ENCODE peak calls at places on chromosomes 11 and 22, in four cellular contexts. V is AG09309, G is GM04504, X is left colon. F is an unnamed sample.

GRCh38 chr11:69437001-69437875 is 44.2 kb upstream of the LINC01488 start:
- DNase-seq in V (no peak), G (no peak), X (no peak), F (peak; percentile 67)

GRCh38 chr22:28148816-28149465 is 229.9 kb upstream of the PITPNB start:
- DNase-seq in V (no peak), G (no peak), X (no peak), F (no peak)

GRCh38 chr11:15374418-15374817 is 259.7 kb downstream of the INSC start:
- DNase-seq in V (no peak), G (no peak), X (no peak), F (no peak)

GRCh38 chr22:29883831-29884139 is 811 bp downstream of the MTMR3 start:
- DNase-seq in V (no peak), G (no peak), X (no peak), F (no peak)

GRCh38 chr11:45933131-45933821 is 10.8 kb downstream of the LARGE2 start:
- DNase-seq in V (no peak), G (no peak), X (no peak), F (peak; percentile 72)

GRCh38 chr11:61554172-61554988 is 26.5 kb downstream of the SYT7 start:
- DNase-seq in V (no peak), G (no peak), X (peak; percentile 30), F (no peak)

GRCh38 chr11:57638005-57638760 is 11.5 kb downstream of the YPEL4 start:
- DNase-seq in V (peak; percentile 46), G (peak; percentile 69), X (no peak), F (peak; percentile 50)

GRCh38 chr11:77379253-77379652 is 77.8 kb upstream of the GDPD4 start:
- DNase-seq in V (no peak), G (no peak), X (no peak), F (no peak)

GRCh38 chr11:117011541-117011908 is 86.7 kb downstream of the SIK3 start:
- DNase-seq in V (no peak), G (no peak), X (no peak), F (no peak)

GRCh38 chr11:64321026-64321425 is 3.1 kb downstream of the PRDX5 start:
- DNase-seq in V (no peak), G (no peak), X (no peak), F (no peak)

GRCh38 chr22:43313497-43314474 is 29.4 kb downstream of the SCUBE1 start:
- DNase-seq in V (peak; percentile 32), G (peak; percentile 31), X (no peak), F (peak; percentile 13)

GRCh38 chr11:131354251-131354701 is 16.1 kb upstream of the NTM start:
- DNase-seq in V (no peak), G (no peak), X (no peak), F (no peak)

GRCh38 chr11:132744771-132745170 is 787.5 kb downstream of the OPCML start:
- DNase-seq in V (peak; percentile 14), G (peak; percentile 40), X (no peak), F (no peak)

GRCh38 chr22:44256860-44257560 is 55.7 kb downstream of the SHISAL1 start:
- DNase-seq in V (no peak), G (no peak), X (no peak), F (no peak)

GRCh38 chr11:12189543-12190235 is 79.3 kb downstream of the MICAL2 start:
- DNase-seq in V (no peak), G (no peak), X (no peak), F (no peak)

GRCh38 chr22:38312261-38312800 is 4.9 kb downstream of the CSNK1E start:
- DNase-seq in V (no peak), G (no peak), X (no peak), F (no peak)

F was measured in body of pancreas.